ENCODE peak calls at places on chromosomes 7 and 10, in four cellular contexts. M is stimulated activated CD4-positive, alpha-beta T cell treated with anti-CD3 and anti-CD28 coated beads, Interleukin-2, amount 100 ng/mL, for 24 hours; B is left ventricle myocardium superior; W is Calu3. G is an unnamed sample.

GRCh38 chr10:22805304-22805703 is 90.9 kb upstream of the PIP4K2A start:
- DNase-seq in B (peak; percentile 49), M (no peak), W (no peak), G (no peak)

GRCh38 chr10:3529691-3530090 is 255.3 kb downstream of the KLF6 start:
- DNase-seq in B (no peak), M (no peak), W (no peak), G (no peak)

GRCh38 chr7:91915401-91916067 is 25.1 kb upstream of the AKAP9 start:
- DNase-seq in B (no peak), W (no peak), M (no peak), G (no peak)

GRCh38 chr7:21370283-21370982 is 57.5 kb upstream of the SP4 start:
- DNase-seq in W (no peak), M (no peak), B (no peak), G (no peak)

GRCh38 chr7:68511281-68511680 is 1087.0 kb upstream of the AUTS2 start:
- DNase-seq in M (no peak), W (no peak), B (no peak), G (no peak)

GRCh38 chr10:50552771-50553535 is 70.8 kb downstream of the SGMS1 start:
- DNase-seq in W (no peak), M (no peak), B (no peak), G (no peak)

GRCh38 chr10:33735463-33735862 is 401.0 kb upstream of the NRP1 start:
- DNase-seq in B (no peak), W (no peak), M (no peak), G (no peak)

GRCh38 chr7:100632951-100633717 is 8.2 kb downstream of the TFR2 start:
- DNase-seq in W (peak; percentile 60), M (peak; percentile 66), B (peak; percentile 60), G (no peak)

GRCh38 chr10:62638062-62638477 is 166.4 kb upstream of the ADO start:
- DNase-seq in M (no peak), B (no peak), W (peak; percentile 9), G (no peak)

GRCh38 chr10:374354-374753 is 239.1 kb downstream of the ZMYND11 start:
- DNase-seq in W (no peak), M (no peak), B (no peak), G (no peak)

GRCh38 chr7:101754432-101755159 is 62.8 kb upstream of the CUX1 start:
- DNase-seq in W (no peak), B (no peak), M (no peak), G (no peak)

GRCh38 chr10:68105820-68106219 is 3.5 kb upstream of the MYPN start:
- DNase-seq in B (no peak), W (no peak), M (no peak), G (no peak)

GRCh38 chr10:79406683-79407396 is 38.6 kb downstream of the ZCCHC24 start:
- DNase-seq in B (no peak), M (no peak), W (no peak), G (no peak)

GRCh38 chr7:50860598-50860997 is 77.9 kb upstream of the GRB10 start:
- DNase-seq in M (no peak), W (no peak), B (no peak), G (no peak)

GRCh38 chr7:127359011-127359410 is 33.5 kb downstream of the ZNF800 start:
- DNase-seq in M (no peak), B (no peak), W (no peak), G (no peak)

GRCh38 chr10:46515402-46516192 is 40.9 kb downstream of the GPRIN2 start:
- DNase-seq in B (no peak), M (peak; percentile 16), W (no peak), G (no peak)

GRCh38 chr7:38858281-38858884 is 50.6 kb downstream of the VPS41 start:
- DNase-seq in M (no peak), W (peak; percentile 34), B (no peak), G (peak; percentile 26)

GRCh38 chr10:61465807-61466425 is 12.7 kb upstream of the TMEM26 start:
- DNase-seq in M (no peak), W (no peak), B (no peak), G (no peak)

GRCh38 chr10:47409171-47409865 is 25.2 kb upstream of the ZNF488 start:
- DNase-seq in B (peak; percentile 21), M (no peak), W (no peak), G (no peak)

GRCh38 chr10:29541826-29542225 is 92.9 kb downstream of the SVIL start:
- DNase-seq in M (no peak), W (no peak), B (no peak), G (no peak)

GRCh38 chr10:18700555-18700850 is 41.3 kb downstream of the ARL5B start:
- DNase-seq in M (no peak), W (no peak), B (no peak), G (no peak)

GRCh38 chr7:23347682-23348180 is 48.6 kb downstream of the MALSU1 start:
- DNase-seq in W (peak; percentile 34), B (no peak), M (no peak), G (no peak)

GRCh38 chr10:102322914-102323313 is 72.6 kb upstream of the NFKB2 start:
- DNase-seq in B (no peak), M (peak; percentile 23), W (no peak), G (no peak)

GRCh38 chr10:15120523-15120922 is 23.4 kb downstream of the RPP38 start:
- DNase-seq in M (no peak), B (no peak), W (no peak), G (no peak)

G was measured in kidney epithelial cell.